ENCODE peak calls at places on chromosomes 7 and 10, in nine cellular contexts. V, T, Z, I, G, M, Y, C and J are unnamed samples.

GRCh38 chr10:85642082-85642420 is 724.5 kb downstream of the GRID1 start:
- DNase-seq in V (no peak), T (no peak), Z (no peak), I (no peak), G (no peak), M (no peak), Y (no peak), C (no peak), J (no peak)

GRCh38 chr10:22624289-22624738 is 90.1 kb downstream of the PIP4K2A start:
- DNase-seq in V (no peak), T (no peak), Z (peak; percentile 97), I (no peak), G (no peak), M (no peak), Y (peak; percentile 50), C (no peak), J (no peak)

GRCh38 chr7:108093903-108094302 is 36.3 kb downstream of the LAMB4 start:
- DNase-seq in V (no peak), T (no peak), Z (no peak), I (peak; percentile 18), G (no peak), M (no peak), Y (no peak), C (no peak), J (no peak)

GRCh38 chr10:108204528-108205313 is 1040.2 kb upstream of the SORCS1 start:
- DNase-seq in V (no peak), T (no peak), Z (no peak), I (no peak), G (no peak), M (no peak), Y (peak; percentile 8), C (no peak), J (no peak)

GRCh38 chr7:151366872-151367207 is 25.2 kb downstream of the NUB1 start:
- DNase-seq in V (no peak), T (no peak), Z (no peak), I (no peak), G (peak; percentile 20), M (no peak), Y (no peak), C (no peak), J (no peak)

GRCh38 chr7:105638942-105639495 is 57.7 kb upstream of the EFCAB10 start:
- DNase-seq in V (no peak), T (no peak), Z (no peak), I (no peak), G (no peak), M (no peak), Y (no peak), C (no peak), J (no peak)

GRCh38 chr7:155169081-155169480 is 99.0 kb downstream of the HTR5A start:
- DNase-seq in V (no peak), T (no peak), Z (no peak), I (no peak), G (no peak), M (no peak), Y (no peak), C (no peak), J (no peak)

GRCh38 chr7:53315986-53316385 is 280.6 kb downstream of the POM121L12 start:
- DNase-seq in V (no peak), T (no peak), Z (no peak), I (no peak), G (no peak), M (peak; percentile 40), Y (no peak), C (no peak), J (no peak)

GRCh38 chr7:41238851-41239331 is 464.0 kb downstream of the INHBA start:
- DNase-seq in V (no peak), T (no peak), Z (no peak), I (no peak), G (no peak), M (no peak), Y (no peak), C (no peak), J (no peak)

GRCh38 chr7:139043823-139044812 is 8.3 kb upstream of the ZC3HAV1L start:
- DNase-seq in V (no peak), T (peak; percentile 71), Z (peak; percentile 16), I (no peak), G (no peak), M (no peak), Y (no peak), C (no peak), J (peak; percentile 53)

GRCh38 chr10:49594594-49594993 is 15.5 kb upstream of the SLC18A3 start:
- DNase-seq in V (peak; percentile 25), T (no peak), Z (peak; percentile 54), I (no peak), G (no peak), M (no peak), Y (peak; percentile 53), C (no peak), J (no peak)

GRCh38 chr7:55877308-55877707 is 9.9 kb upstream of the ZNF713 start:
- DNase-seq in V (no peak), T (no peak), Z (no peak), I (no peak), G (no peak), M (no peak), Y (no peak), C (no peak), J (no peak)

GRCh38 chr10:12042409-12042796 is 206 bp downstream of the UPF2 start:
- DNase-seq in V (no peak), T (peak; percentile 75), Z (no peak), I (peak; percentile 48), G (peak; percentile 77), M (peak; percentile 51), Y (no peak), C (peak; percentile 63), J (peak; percentile 63)

GRCh38 chr10:117217196-117217761 is 20.0 kb downstream of the KCNK18 start:
- DNase-seq in V (no peak), T (peak; percentile 29), Z (no peak), I (no peak), G (peak; percentile 40), M (no peak), Y (no peak), C (peak; percentile 26), J (no peak)

GRCh38 chr7:273327-273726 is 16.6 kb upstream of the FOXL3 start:
- DNase-seq in V (no peak), T (no peak), Z (no peak), I (no peak), G (no peak), M (no peak), Y (no peak), C (no peak), J (no peak)
- H3K9me3 ChIP-seq in V (no peaks in the 10 kb centered on the region), T (no peaks in the 10 kb centered on the region), Z (peaks cover 19% of the 10 kb centered on the region), I (no peaks in the 10 kb centered on the region), G (no peaks in the 10 kb centered on the region), M (peaks cover 14% of the 10 kb centered on the region), Y (no peaks in the 10 kb centered on the region), C (no peaks in the 10 kb centered on the region), J (peaks cover 3% of the 10 kb centered on the region)

GRCh38 chr10:72013202-72013945 is 49.2 kb downstream of the CHST3 start:
- DNase-seq in V (peak; percentile 92), T (no peak), Z (no peak), I (peak; percentile 44), G (no peak), M (peak; percentile 68), Y (no peak), C (peak; percentile 27), J (no peak)
- H3K9me3 ChIP-seq in V (no peaks in the 10 kb centered on the region), T (no peaks in the 10 kb centered on the region), Z (no peaks in the 10 kb centered on the region), I (no peaks in the 10 kb centered on the region), G (no peaks in the 10 kb centered on the region), M (no peaks in the 10 kb centered on the region), Y (no peaks in the 10 kb centered on the region), C (no peaks in the 10 kb centered on the region), J (no peaks in the 10 kb centered on the region)

GRCh38 chr10:37684765-37685164 is 172.6 kb downstream of the ZNF248 start:
- DNase-seq in V (no peak), T (no peak), Z (no peak), I (no peak), G (no peak), M (no peak), Y (no peak), C (no peak), J (no peak)
- H3K9me3 ChIP-seq in V (no peaks in the 10 kb centered on the region), T (no peaks in the 10 kb centered on the region), Z (no peaks in the 10 kb centered on the region), I (no peaks in the 10 kb centered on the region), G (no peaks in the 10 kb centered on the region), M (peaks cover 7% of the 10 kb centered on the region), Y (no peaks in the 10 kb centered on the region), C (no peaks in the 10 kb centered on the region), J (no peaks in the 10 kb centered on the region)

DNA sequence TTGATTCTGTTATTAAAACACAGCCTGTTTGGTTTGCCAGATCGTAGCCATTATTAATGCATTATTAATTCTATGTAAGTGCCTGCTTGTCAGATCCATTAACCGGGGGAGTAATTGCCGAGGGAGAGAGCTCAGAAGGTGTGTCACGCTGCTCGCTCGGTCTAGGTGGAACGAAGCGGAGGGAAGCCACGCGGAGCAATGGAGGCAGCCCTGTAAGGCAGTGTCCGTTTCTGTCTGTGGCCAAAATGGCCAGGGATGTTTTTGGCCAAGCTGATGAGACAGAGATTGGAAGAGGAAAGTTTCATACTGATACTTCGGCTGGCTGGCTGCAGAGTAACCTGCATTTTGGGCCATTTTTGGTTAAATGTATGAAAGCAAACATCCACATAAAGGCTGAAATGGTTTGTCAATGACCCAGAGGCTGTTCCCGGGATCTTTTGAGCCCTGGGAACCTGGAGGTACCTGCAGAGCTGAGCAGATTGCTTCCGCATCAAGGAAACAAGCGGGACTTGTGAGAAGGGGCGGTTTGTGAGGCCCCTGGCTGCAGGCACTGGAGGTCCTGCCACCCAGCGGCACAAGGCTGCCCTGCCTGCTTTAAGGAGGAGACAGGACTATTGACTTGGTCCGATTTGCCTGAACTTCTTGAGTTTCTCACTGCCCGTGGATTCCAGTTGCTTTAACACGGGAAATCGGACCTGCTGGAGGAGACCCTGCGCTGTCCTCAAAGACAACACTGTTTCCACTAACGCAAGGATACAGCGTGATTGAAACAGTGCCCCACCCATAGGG is 129.9 kb downstream of the DNAJB6 start:
- DNase-seq in V (no peak), T (no peak), Z (no peak), I (no peak), G (peak; percentile 21), M (no peak), Y (no peak), C (no peak), J (peak; percentile 5)
- H3K9me3 ChIP-seq in V (no peaks in the 10 kb centered on the region), T (no peaks in the 10 kb centered on the region), Z (no peaks in the 10 kb centered on the region), I (no peaks in the 10 kb centered on the region), G (no peaks in the 10 kb centered on the region), M (no peaks in the 10 kb centered on the region), Y (no peaks in the 10 kb centered on the region), C (no peaks in the 10 kb centered on the region), J (no peaks in the 10 kb centered on the region)

GRCh38 chr7:156510966-156511365 is 129.6 kb upstream of the RNF32 start:
- DNase-seq in V (no peak), T (no peak), Z (no peak), I (no peak), G (no peak), M (no peak), Y (no peak), C (no peak), J (no peak)
- H3K9me3 ChIP-seq in V (peaks cover 12% of the 10 kb centered on the region), T (no peaks in the 10 kb centered on the region), Z (peaks cover 15% of the 10 kb centered on the region), I (peaks cover 24% of the 10 kb centered on the region), G (no peaks in the 10 kb centered on the region), M (peaks cover 12% of the 10 kb centered on the region), Y (peaks cover 7% of the 10 kb centered on the region), C (no peaks in the 10 kb centered on the region), J (peaks cover 17% of the 10 kb centered on the region)